ENCODE peak calls at places on chromosomes 5 and 9, in four cellular contexts. E is cardiac muscle cell, R is Calu3, P is endodermal cell. B is an unnamed sample.

GRCh38 chr5:80282054-80282453 is 26.2 kb upstream of the SERINC5 start:
- DNase-seq in R (no peak), E (no peak), P (no peak), B (no peak)

GRCh38 chr9:5559659-5560058 is 49.3 kb downstream of the PDCD1LG2 start:
- DNase-seq in R (no peak), P (no peak), E (no peak), B (no peak)

GRCh38 chr5:92775711-92776615 is 805.1 kb downstream of the NR2F1-AS1 start:
- DNase-seq in E (no peak), P (peak; percentile 68), R (no peak), B (peak; percentile 46)

GRCh38 chr5:156505101-156505500 is 178.1 kb downstream of the SGCD start:
- DNase-seq in E (no peak), R (no peak), P (no peak), B (no peak)

GRCh38 chr9:131552030-131552429 is 6.7 kb downstream of the PRRT1B start:
- DNase-seq in R (no peak), E (no peak), P (no peak), B (no peak)

GRCh38 chr5:132876020-132876759 is 2.7 kb downstream of the LEAP2 start:
- DNase-seq in P (no peak), E (peak; percentile 43), R (no peak), B (no peak)

GRCh38 chr9:109986423-109987055 is 206.5 kb downstream of the PALM2AKAP2 start:
- DNase-seq in R (no peak), P (no peak), E (no peak), B (no peak)

GRCh38 chr5:142527664-142528295 is 158.1 kb downstream of the FGF1 start:
- DNase-seq in R (no peak), P (no peak), E (no peak), B (no peak)

GRCh38 chr9:15155826-15156225 is 151.2 kb downstream of the TTC39B start:
- DNase-seq in E (no peak), P (no peak), R (no peak), B (no peak)

GRCh38 chr5:10521466-10522223 is 42.2 kb upstream of the ANKRD33B start:
- DNase-seq in R (peak; percentile 18), P (peak; percentile 84), E (no peak), B (no peak)

GRCh38 chr5:44321176-44321575 is 68.0 kb downstream of the FGF10 start:
- DNase-seq in R (no peak), P (no peak), E (no peak), B (no peak)

GRCh38 chr9:137725598-137725997 is 106.8 kb downstream of the EHMT1 start:
- DNase-seq in E (no peak), R (no peak), P (peak; percentile 30), B (no peak)

GRCh38 chr9:26754494-26755188 is 138.0 kb downstream of the CAAP1 start:
- DNase-seq in R (no peak), P (peak; percentile 58), E (no peak), B (no peak)

GRCh38 chr9:18260527-18260926 is 213.4 kb upstream of the ADAMTSL1 start:
- DNase-seq in R (no peak), E (no peak), P (no peak), B (no peak)

GRCh38 chr5:1008451-1009358 is at the start of gene NKD2:
- DNase-seq in P (peak; percentile 84), E (peak; percentile 79), R (peak; percentile 54), B (peak; percentile 76)

GRCh38 chr9:85108229-85108628 is 438.7 kb downstream of the NTRK2 start:
- DNase-seq in P (no peak), E (no peak), R (no peak), B (no peak)
- TF ChIP-seq CTCF in P (peak; percentile 23), E (no peak), R (no peak), B (no peak)

DNA sequence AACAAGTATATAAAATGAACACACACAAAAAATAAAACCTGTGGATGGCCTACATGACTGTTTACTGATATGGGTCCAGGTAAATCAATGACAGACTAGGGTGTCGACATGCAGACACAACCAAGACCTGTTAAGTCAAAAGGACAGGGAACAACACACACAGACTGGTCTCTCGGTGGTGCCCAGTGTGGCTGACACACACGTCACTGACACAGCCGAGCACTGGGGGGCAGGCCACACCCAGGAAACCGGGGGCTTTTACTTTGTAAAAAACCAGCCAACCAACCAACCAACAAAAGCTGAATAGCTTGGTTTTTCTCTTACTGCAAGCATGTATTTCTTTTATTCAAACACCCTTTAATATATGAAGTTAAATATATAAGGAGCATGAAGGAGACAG is 5.0 kb downstream of the FAM163B start:
- DNase-seq in E (peak; percentile 60), P (no peak), R (no peak), B (no peak)
- TF ChIP-seq CTCF in E (no peak), P (no peak), R (no peak), B (no peak)

GRCh38 chr5:16558984-16559629 is 57.7 kb downstream of the RETREG1 start:
- DNase-seq in E (no peak), P (peak; percentile 65), R (no peak), B (no peak)
- TF ChIP-seq CTCF in E (no peak), P (peak; percentile 67), R (no peak), B (no peak)

GRCh38 chr9:130331061-130331460 is 65.5 kb downstream of the HMCN2 start:
- DNase-seq in P (no peak), E (no peak), R (no peak), B (no peak)

GRCh38 chr9:130332384-130332926 is 66.9 kb downstream of the HMCN2 start:
- DNase-seq in E (no peak), P (no peak), R (no peak), B (no peak)

GRCh38 chr9:130330202-130330601 is 64.6 kb downstream of the HMCN2 start:
- DNase-seq in P (no peak), E (no peak), R (no peak), B (no peak)

GRCh38 chr9:130333041-130334040 is 67.8 kb downstream of the HMCN2 start:
- DNase-seq in R (no peak), P (no peak), E (no peak), B (no peak)

DNA sequence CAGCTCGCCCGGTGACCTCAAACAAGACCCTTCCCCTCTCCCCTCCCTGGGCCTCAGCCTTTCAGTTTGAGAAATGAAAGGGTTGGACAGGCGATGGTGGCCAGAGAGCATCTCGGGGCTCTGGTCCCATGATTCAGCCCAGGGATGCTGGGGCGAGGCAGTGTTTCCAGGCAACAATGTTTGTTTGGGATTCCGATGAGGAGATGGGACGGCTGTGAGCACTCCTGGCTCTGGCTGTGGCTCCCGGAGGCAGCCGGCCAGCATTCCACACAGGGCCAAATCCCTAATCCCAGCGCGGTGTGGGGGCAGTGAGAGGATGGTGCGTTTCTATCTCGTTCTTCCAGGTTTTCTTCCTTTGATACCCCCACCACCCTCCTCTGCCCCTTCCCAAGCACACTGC is 66.0 kb downstream of the HMCN2 start:
- DNase-seq in P (no peak), E (no peak), R (no peak), B (no peak)
- TF ChIP-seq CTCF in P (no peak), E (no peak), R (no peak), B (no peak)

DNA sequence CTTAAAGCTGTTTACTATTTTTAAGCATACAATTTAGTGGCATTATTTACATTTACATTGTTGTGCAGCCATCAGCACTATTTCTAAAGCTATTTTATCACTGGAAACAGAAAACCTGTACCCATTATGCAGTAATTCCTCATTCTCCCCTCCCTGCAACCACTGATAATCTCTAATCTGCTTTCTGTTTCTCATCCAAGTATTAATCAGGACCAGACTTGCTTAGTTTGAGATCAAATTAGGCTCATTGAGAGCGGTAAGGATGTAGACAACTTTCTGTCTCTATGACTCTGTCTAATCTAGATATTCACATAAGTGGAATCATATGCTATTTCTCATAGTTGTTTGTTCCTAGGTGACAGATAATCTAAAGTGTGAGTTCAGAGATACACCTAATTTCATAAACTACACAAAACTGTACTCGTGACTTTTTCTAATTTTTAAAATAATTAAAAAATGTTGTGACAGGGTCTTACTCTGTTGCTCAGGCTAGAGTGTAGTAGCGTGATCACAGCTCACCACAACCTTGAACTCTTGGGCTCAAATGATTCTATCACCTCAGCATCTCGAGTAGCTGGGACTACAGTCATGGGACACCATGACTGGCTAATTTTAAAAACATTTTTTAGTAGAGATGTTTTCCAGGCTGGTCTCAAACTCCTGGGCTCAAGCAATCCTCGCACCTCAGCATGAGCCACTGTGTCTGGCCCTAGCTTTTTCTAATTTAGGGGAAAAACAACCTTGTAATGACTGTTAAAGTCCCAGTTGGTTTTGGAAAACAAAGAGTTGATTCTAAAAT is 37.6 kb downstream of the BDP1 start:
- DNase-seq in P (no peak), E (no peak), R (no peak), B (no peak)
- TF ChIP-seq CTCF in P (no peak), E (no peak), R (no peak), B (no peak)

GRCh38 chr5:54905246-54905770 is 80.1 kb downstream of the ESM1 start:
- DNase-seq in R (no peak), P (peak; percentile 48), E (no peak), B (no peak)

GRCh38 chr5:54905942-54906537 is 79.4 kb downstream of the ESM1 start:
- DNase-seq in R (peak; percentile 68), P (peak; percentile 88), E (peak; percentile 78), B (peak; percentile 67)

GRCh38 chr5:54902817-54903473 is 82.4 kb downstream of the ESM1 start:
- DNase-seq in P (no peak), E (no peak), R (no peak), B (no peak)

GRCh38 chr5:54900906-54901725 is 84.3 kb downstream of the ESM1 start:
- DNase-seq in P (no peak), R (no peak), E (no peak), B (no peak)

GRCh38 chr5:54904425-54904824 is 81.0 kb downstream of the ESM1 start:
- DNase-seq in E (peak; percentile 66), P (peak; percentile 63), R (peak; percentile 21), B (peak; percentile 22)
- TF ChIP-seq CTCF in E (peak; percentile 71), P (peak; percentile 85), R (no peak), B (peak; percentile 33)

GRCh38 chr9:112717669-112718331 is at the start of gene INIP:
- DNase-seq in P (peak; percentile 99), R (peak; percentile 94), E (peak; percentile 98), B (peak; percentile 98)
- TF ChIP-seq CTCF in P (no peak), R (no peak), E (no peak), B (no peak)

DNA sequence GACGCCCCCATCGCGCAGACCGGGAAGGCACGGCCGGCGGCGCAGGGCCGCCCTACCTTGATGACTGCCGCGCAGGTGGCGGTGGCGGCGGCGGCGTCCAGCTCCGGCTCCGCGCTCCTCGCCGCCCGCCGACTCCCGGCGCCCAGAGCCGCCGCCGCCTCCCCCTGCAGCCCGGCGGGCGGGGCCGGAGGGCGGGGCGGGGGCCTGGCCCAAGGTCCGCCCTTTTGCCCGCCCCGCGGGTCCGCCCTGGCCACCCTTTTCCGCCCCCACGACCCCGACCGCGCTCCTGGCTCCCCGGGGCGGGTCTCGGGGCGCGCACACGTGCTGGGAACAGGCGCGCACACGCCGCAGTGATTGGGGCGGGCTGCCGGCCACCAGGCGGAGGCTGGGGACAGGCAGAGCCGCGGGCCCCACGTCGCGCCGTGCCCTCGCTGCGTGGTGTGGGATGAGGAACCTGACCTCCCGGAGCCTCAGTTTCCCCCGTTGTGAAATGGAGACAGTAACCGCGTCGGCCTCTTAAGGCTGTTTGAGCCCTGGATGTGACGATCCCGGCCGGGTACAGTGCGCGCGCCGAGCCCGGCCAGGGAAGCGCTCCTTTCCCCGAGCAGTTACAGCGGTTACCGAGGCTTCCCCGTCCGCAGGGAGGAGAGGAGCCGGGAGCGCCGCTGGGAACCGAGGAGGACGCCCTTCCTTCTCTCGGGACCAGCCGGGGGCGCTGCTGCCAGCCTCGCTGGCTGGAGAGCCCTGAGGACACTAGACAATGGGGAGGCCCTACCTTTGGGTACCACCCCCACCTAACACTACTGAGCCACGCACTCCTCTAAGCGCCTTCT is at the start of gene CORO2A:
- DNase-seq in R (peak; percentile 85), P (peak; percentile 95), E (peak; percentile 90), B (peak; percentile 93)
- TF ChIP-seq CTCF in R (peak; percentile 21), P (peak; percentile 83), E (peak; percentile 62), B (peak; percentile 10)